ENCODE peak calls at places on chromosomes 16 and 17, in six cellular contexts. One of them, this sample, is unnamed.

GRCh38 chr17:65259281-65259680 is 122.1 kb downstream of the RGS9 start:
- DNase-seq in nucleus accumbens: no peak
- DNase-seq in left colon: no peak
- DNase-seq in activated CD4-positive, CD25-positive, alpha-beta regulatory T cell: no peak
- DNase-seq in AG20443: no peak
- DNase-seq in fibroblast of villous mesenchyme: no peak
- DNase-seq in this sample: no peak

GRCh38 chr17:6995500-6996255 is at the start of gene ALOX12:
- DNase-seq in fibroblast of villous mesenchyme: no peak
- DNase-seq in nucleus accumbens: no peak
- DNase-seq in AG20443: peak
- DNase-seq in activated CD4-positive, CD25-positive, alpha-beta regulatory T cell: no peak
- DNase-seq in left colon: no peak
- DNase-seq in this sample: no peak

GRCh38 chr16:1150511-1150982 is 2.4 kb upstream of the CACNA1H start:
- DNase-seq in AG20443: peak
- DNase-seq in left colon: no peak
- DNase-seq in nucleus accumbens: no peak
- DNase-seq in activated CD4-positive, CD25-positive, alpha-beta regulatory T cell: no peak
- DNase-seq in fibroblast of villous mesenchyme: peak
- DNase-seq in this sample: peak

GRCh38 chr17:80129006-80129565 is 17.8 kb downstream of the EIF4A3 start:
- DNase-seq in AG20443: no peak
- DNase-seq in left colon: no peak
- DNase-seq in activated CD4-positive, CD25-positive, alpha-beta regulatory T cell: no peak
- DNase-seq in fibroblast of villous mesenchyme: no peak
- DNase-seq in nucleus accumbens: no peak
- DNase-seq in this sample: no peak

GRCh38 chr16:89984215-89984614 is 35.0 kb downstream of the DBNDD1 start:
- DNase-seq in activated CD4-positive, CD25-positive, alpha-beta regulatory T cell: no peak
- DNase-seq in nucleus accumbens: no peak
- DNase-seq in AG20443: no peak
- DNase-seq in left colon: no peak
- DNase-seq in fibroblast of villous mesenchyme: no peak
- DNase-seq in this sample: no peak

GRCh38 chr17:968812-969766 is 10.5 kb downstream of the NXN start:
- DNase-seq in fibroblast of villous mesenchyme: peak
- DNase-seq in nucleus accumbens: no peak
- DNase-seq in AG20443: peak
- DNase-seq in left colon: no peak
- DNase-seq in activated CD4-positive, CD25-positive, alpha-beta regulatory T cell: no peak
- DNase-seq in this sample: no peak

GRCh38 chr17:27651411-27652345 is 20.7 kb downstream of the LGALS9 start:
- DNase-seq in fibroblast of villous mesenchyme: peak
- DNase-seq in AG20443: peak
- DNase-seq in left colon: peak
- DNase-seq in activated CD4-positive, CD25-positive, alpha-beta regulatory T cell: peak
- DNase-seq in nucleus accumbens: peak
- DNase-seq in this sample: peak

GRCh38 chr16:89200124-89200849 is at the start of gene SLC22A31:
- DNase-seq in left colon: no peak
- DNase-seq in nucleus accumbens: no peak
- DNase-seq in fibroblast of villous mesenchyme: no peak
- DNase-seq in AG20443: no peak
- DNase-seq in activated CD4-positive, CD25-positive, alpha-beta regulatory T cell: no peak
- DNase-seq in this sample: no peak

GRCh38 chr16:25051446-25052160 is 36.4 kb upstream of the ARHGAP17 start:
- DNase-seq in left colon: no peak
- DNase-seq in AG20443: no peak
- DNase-seq in nucleus accumbens: no peak
- DNase-seq in fibroblast of villous mesenchyme: peak
- DNase-seq in activated CD4-positive, CD25-positive, alpha-beta regulatory T cell: no peak
- DNase-seq in this sample: no peak

GRCh38 chr17:9676742-9677387 is 31.5 kb downstream of the USP43 start:
- DNase-seq in fibroblast of villous mesenchyme: peak
- DNase-seq in AG20443: no peak
- DNase-seq in activated CD4-positive, CD25-positive, alpha-beta regulatory T cell: no peak
- DNase-seq in nucleus accumbens: no peak
- DNase-seq in left colon: no peak
- DNase-seq in this sample: no peak

GRCh38 chr16:57949595-57950238 is 21.2 kb downstream of the CNGB1 start:
- DNase-seq in AG20443: no peak
- DNase-seq in nucleus accumbens: no peak
- DNase-seq in activated CD4-positive, CD25-positive, alpha-beta regulatory T cell: no peak
- DNase-seq in left colon: no peak
- DNase-seq in fibroblast of villous mesenchyme: no peak
- DNase-seq in this sample: no peak

GRCh38 chr16:64238576-64238975 is 883.3 kb downstream of the CDH11 start:
- DNase-seq in fibroblast of villous mesenchyme: no peak
- DNase-seq in AG20443: peak
- DNase-seq in left colon: no peak
- DNase-seq in activated CD4-positive, CD25-positive, alpha-beta regulatory T cell: no peak
- DNase-seq in nucleus accumbens: no peak
- DNase-seq in this sample: no peak

GRCh38 chr17:55433629-55434422 is 12.2 kb upstream of the MMD start:
- DNase-seq in nucleus accumbens: no peak
- DNase-seq in activated CD4-positive, CD25-positive, alpha-beta regulatory T cell: no peak
- DNase-seq in fibroblast of villous mesenchyme: peak
- DNase-seq in left colon: no peak
- DNase-seq in AG20443: peak
- DNase-seq in this sample: no peak

GRCh38 chr16:495127-495748 is 32.3 kb upstream of the CAPN15 start:
- DNase-seq in left colon: peak
- DNase-seq in nucleus accumbens: no peak
- DNase-seq in activated CD4-positive, CD25-positive, alpha-beta regulatory T cell: no peak
- DNase-seq in fibroblast of villous mesenchyme: peak
- DNase-seq in AG20443: peak
- DNase-seq in this sample: peak

GRCh38 chr17:12665263-12666210 is at the start of gene MYOCD:
- DNase-seq in fibroblast of villous mesenchyme: peak
- DNase-seq in AG20443: peak
- DNase-seq in nucleus accumbens: no peak
- DNase-seq in activated CD4-positive, CD25-positive, alpha-beta regulatory T cell: no peak
- DNase-seq in left colon: peak
- DNase-seq in this sample: no peak

GRCh38 chr16:88298166-88298881 is 84.4 kb upstream of the ZNF469 start:
- DNase-seq in fibroblast of villous mesenchyme: no peak
- DNase-seq in activated CD4-positive, CD25-positive, alpha-beta regulatory T cell: no peak
- DNase-seq in AG20443: peak
- DNase-seq in left colon: no peak
- DNase-seq in nucleus accumbens: no peak
- DNase-seq in this sample: no peak

GRCh38 chr17:45270828-45271418 is 9.0 kb upstream of the SPATA32 start:
- DNase-seq in activated CD4-positive, CD25-positive, alpha-beta regulatory T cell: no peak
- DNase-seq in nucleus accumbens: no peak
- DNase-seq in AG20443: no peak
- DNase-seq in fibroblast of villous mesenchyme: no peak
- DNase-seq in left colon: no peak
- DNase-seq in this sample: peak

GRCh38 chr17:7440823-7441174 is 1.5 kb downstream of the FGF11 start:
- DNase-seq in left colon: peak
- DNase-seq in nucleus accumbens: no peak
- DNase-seq in activated CD4-positive, CD25-positive, alpha-beta regulatory T cell: no peak
- DNase-seq in AG20443: no peak
- DNase-seq in fibroblast of villous mesenchyme: no peak
- DNase-seq in this sample: peak

GRCh38 chr17:70366421-70366820 is 197.1 kb downstream of the KCNJ2 start:
- DNase-seq in AG20443: no peak
- DNase-seq in fibroblast of villous mesenchyme: no peak
- DNase-seq in activated CD4-positive, CD25-positive, alpha-beta regulatory T cell: no peak
- DNase-seq in nucleus accumbens: no peak
- DNase-seq in left colon: no peak
- DNase-seq in this sample: peak

GRCh38 chr17:7929158-7930029 is at the start of gene KCNAB3:
- DNase-seq in activated CD4-positive, CD25-positive, alpha-beta regulatory T cell: no peak
- DNase-seq in AG20443: peak
- DNase-seq in nucleus accumbens: peak
- DNase-seq in left colon: peak
- DNase-seq in fibroblast of villous mesenchyme: peak
- DNase-seq in this sample: no peak

GRCh38 chr17:19513897-19514488 is 19.7 kb upstream of the SLC47A1 start:
- DNase-seq in left colon: peak
- DNase-seq in AG20443: peak
- DNase-seq in activated CD4-positive, CD25-positive, alpha-beta regulatory T cell: peak
- DNase-seq in fibroblast of villous mesenchyme: peak
- DNase-seq in nucleus accumbens: peak
- DNase-seq in this sample: peak

GRCh38 chr16:67716097-67716496 is 3.0 kb downstream of the GFOD2 start:
- DNase-seq in left colon: no peak
- DNase-seq in activated CD4-positive, CD25-positive, alpha-beta regulatory T cell: no peak
- DNase-seq in nucleus accumbens: no peak
- DNase-seq in fibroblast of villous mesenchyme: no peak
- DNase-seq in AG20443: no peak
- DNase-seq in this sample: no peak

GRCh38 chr17:64627797-64628196 is 34.3 kb downstream of the SMURF2 start:
- DNase-seq in nucleus accumbens: no peak
- DNase-seq in AG20443: no peak
- DNase-seq in fibroblast of villous mesenchyme: no peak
- DNase-seq in activated CD4-positive, CD25-positive, alpha-beta regulatory T cell: no peak
- DNase-seq in left colon: no peak
- DNase-seq in this sample: no peak

GRCh38 chr16:86626966-86627365 is 48.6 kb downstream of the FOXL1 start:
- DNase-seq in left colon: no peak
- DNase-seq in activated CD4-positive, CD25-positive, alpha-beta regulatory T cell: no peak
- DNase-seq in fibroblast of villous mesenchyme: no peak
- DNase-seq in nucleus accumbens: no peak
- DNase-seq in AG20443: no peak
- DNase-seq in this sample: no peak

GRCh38 chr16:11614587-11615175 is 28.0 kb upstream of the LITAF start:
- DNase-seq in activated CD4-positive, CD25-positive, alpha-beta regulatory T cell: no peak
- DNase-seq in fibroblast of villous mesenchyme: no peak
- DNase-seq in AG20443: no peak
- DNase-seq in nucleus accumbens: no peak
- DNase-seq in left colon: no peak
- DNase-seq in this sample: no peak

GRCh38 chr17:54814371-54814770 is 86.3 kb upstream of the TOM1L1 start:
- DNase-seq in fibroblast of villous mesenchyme: no peak
- DNase-seq in nucleus accumbens: no peak
- DNase-seq in AG20443: no peak
- DNase-seq in left colon: no peak
- DNase-seq in activated CD4-positive, CD25-positive, alpha-beta regulatory T cell: no peak
- DNase-seq in this sample: no peak

GRCh38 chr17:15026088-15026487 is 239.0 kb downstream of the PMP22 start:
- DNase-seq in fibroblast of villous mesenchyme: no peak
- DNase-seq in nucleus accumbens: no peak
- DNase-seq in AG20443: no peak
- DNase-seq in activated CD4-positive, CD25-positive, alpha-beta regulatory T cell: no peak
- DNase-seq in left colon: no peak
- DNase-seq in this sample: no peak

GRCh38 chr17:71213936-71214335 is 906.9 kb upstream of the SOX9 start:
- DNase-seq in fibroblast of villous mesenchyme: no peak
- DNase-seq in activated CD4-positive, CD25-positive, alpha-beta regulatory T cell: no peak
- DNase-seq in left colon: no peak
- DNase-seq in nucleus accumbens: no peak
- DNase-seq in AG20443: no peak
- DNase-seq in this sample: no peak

GRCh38 chr16:54987081-54987480 is 56.4 kb downstream of the IRX5 start:
- DNase-seq in left colon: no peak
- DNase-seq in fibroblast of villous mesenchyme: no peak
- DNase-seq in nucleus accumbens: peak
- DNase-seq in activated CD4-positive, CD25-positive, alpha-beta regulatory T cell: no peak
- DNase-seq in AG20443: no peak
- DNase-seq in this sample: no peak

GRCh38 chr16:57985204-57986121 is 14.5 kb upstream of the CNGB1 start:
- DNase-seq in left colon: no peak
- DNase-seq in fibroblast of villous mesenchyme: no peak
- DNase-seq in AG20443: no peak
- DNase-seq in nucleus accumbens: no peak
- DNase-seq in activated CD4-positive, CD25-positive, alpha-beta regulatory T cell: no peak
- DNase-seq in this sample: no peak

GRCh38 chr17:78991906-78992532 is 12.3 kb upstream of the LGALS3BP start:
- DNase-seq in activated CD4-positive, CD25-positive, alpha-beta regulatory T cell: no peak
- DNase-seq in left colon: peak
- DNase-seq in AG20443: no peak
- DNase-seq in fibroblast of villous mesenchyme: no peak
- DNase-seq in nucleus accumbens: no peak
- DNase-seq in this sample: no peak

GRCh38 chr17:78873519-78874340 is 29.3 kb downstream of the CEP295NL start:
- DNase-seq in activated CD4-positive, CD25-positive, alpha-beta regulatory T cell: no peak
- DNase-seq in nucleus accumbens: peak
- DNase-seq in fibroblast of villous mesenchyme: no peak
- DNase-seq in AG20443: no peak
- DNase-seq in left colon: no peak
- DNase-seq in this sample: peak

GRCh38 chr16:56405977-56406376 is 19.4 kb downstream of the AMFR start:
- DNase-seq in AG20443: no peak
- DNase-seq in left colon: no peak
- DNase-seq in fibroblast of villous mesenchyme: no peak
- DNase-seq in nucleus accumbens: no peak
- DNase-seq in activated CD4-positive, CD25-positive, alpha-beta regulatory T cell: no peak
- DNase-seq in this sample: no peak

GRCh38 chr16:57618306-57619132 is 9.9 kb upstream of the ADGRG1 start:
- DNase-seq in nucleus accumbens: no peak
- DNase-seq in left colon: peak
- DNase-seq in AG20443: no peak
- DNase-seq in fibroblast of villous mesenchyme: no peak
- DNase-seq in activated CD4-positive, CD25-positive, alpha-beta regulatory T cell: no peak
- DNase-seq in this sample: no peak

This sample was measured in NCI-H524.